ENCODE peak calls at places on chromosome X, in four cellular contexts. Z is K562, V is GM12878, B is SK-N-SH. O is an unnamed sample.

GRCh38 chrX:6024204-6024603 is 204.5 kb downstream of the NLGN4X start:
- DNase-seq in Z (no peak), V (no peak), B (no peak), O (no peak)

GRCh38 chrX:107686792-107687191 is 58.5 kb downstream of the PRPS1 start:
- DNase-seq in Z (no peak), V (no peak), B (no peak), O (no peak)

GRCh38 chrX:123475068-123475724 is 257.7 kb downstream of the THOC2 start:
- DNase-seq in Z (no peak), V (no peak), B (no peak), O (no peak)

GRCh38 chrX:107537815-107538214 is 88.4 kb downstream of the FRMPD3 start:
- DNase-seq in Z (peak), V (no peak), B (peak), O (no peak)

GRCh38 chrX:87517571-87518141 is at the start of gene KLHL4:
- DNase-seq in Z (no peak), V (no peak), B (no peak), O (peak)

GRCh38 chrX:118420462-118420861 is 74.6 kb downstream of the WDR44 start:
- DNase-seq in Z (no peak), V (no peak), B (no peak), O (no peak)

GRCh38 chrX:144946696-144947095 is 300.6 kb upstream of the SPANXN1 start:
- DNase-seq in Z (no peak), V (no peak), B (no peak), O (no peak)

GRCh38 chrX:65894138-65894537 is 145.7 kb downstream of the VSIG4 start:
- DNase-seq in Z (no peak), V (no peak), B (no peak), O (no peak)

GRCh38 chrX:121641560-121641959 is 594.1 kb downstream of the GLUD2 start:
- DNase-seq in Z (no peak), V (no peak), B (no peak), O (no peak)

GRCh38 chrX:285076-285677 is 4.0 kb downstream of the PLCXD1 start:
- DNase-seq in Z (no peak), V (no peak), B (no peak), O (no peak)

GRCh38 chrX:49919617-49920016 is 2.8 kb upstream of the CLCN5 start:
- DNase-seq in Z (peak), V (no peak), B (peak), O (no peak)

GRCh38 chrX:135484636-135485289 is 35.7 kb upstream of the INTS6L start:
- DNase-seq in Z (peak), V (no peak), B (peak), O (no peak)

GRCh38 chrX:41559662-41560061 is 112.5 kb downstream of the NYX start:
- DNase-seq in Z (peak), V (no peak), B (no peak), O (no peak)

GRCh38 chrX:111447298-111447697 is 35.3 kb upstream of the DCX start:
- DNase-seq in Z (peak), V (no peak), B (peak), O (no peak)

GRCh38 chrX:137263374-137263773 is 229.6 kb upstream of the GPR101 start:
- DNase-seq in Z (no peak), V (no peak), B (no peak), O (no peak)

GRCh38 chrX:53939127-53939526 is 105.1 kb downstream of the PHF8 start:
- DNase-seq in Z (no peak), V (no peak), B (no peak), O (no peak)

GRCh38 chrX:19350831-19351447 is 7.2 kb downstream of the PDHA1 start:
- DNase-seq in Z (no peak), V (no peak), B (no peak), O (no peak)

GRCh38 chrX:112636288-112636687 is 43.5 kb downstream of the LHFPL1 start:
- DNase-seq in Z (no peak), V (no peak), B (no peak), O (no peak)

GRCh38 chrX:2572740-2573139 is 72.0 kb upstream of the DHRSX start:
- DNase-seq in Z (no peak), V (no peak), B (no peak), O (no peak)

GRCh38 chrX:155247497-155247896 is 16.8 kb downstream of the RAB39B start:
- DNase-seq in Z (no peak), V (no peak), B (no peak), O (no peak)

GRCh38 chrX:17860179-17860780 is 818 bp downstream of the RAI2 start:
- DNase-seq in Z (no peak), V (no peak), B (peak), O (peak)

GRCh38 chrX:64152857-64153256 is 52.7 kb downstream of the AMER1 start:
- DNase-seq in Z (no peak), V (no peak), B (no peak), O (peak)

GRCh38 chrX:118117069-118117405 is 427 bp upstream of the KLHL13 start:
- DNase-seq in Z (no peak), V (no peak), B (no peak), O (no peak)

GRCh38 chrX:31268359-31268758 is 196.5 kb upstream of the FTHL17 start:
- DNase-seq in Z (no peak), V (no peak), B (no peak), O (no peak)

GRCh38 chrX:80879143-80879542 is 69.5 kb upstream of the BRWD3 start:
- DNase-seq in Z (no peak), V (no peak), B (no peak), O (no peak)

GRCh38 chrX:1657367-1658082 is 42.7 kb downstream of the ASMT start:
- DNase-seq in Z (no peak), V (peak), B (no peak), O (no peak)

GRCh38 chrX:106935175-106935574 is 15.0 kb downstream of the CLDN2 start:
- DNase-seq in Z (no peak), V (no peak), B (no peak), O (no peak)

GRCh38 chrX:141180851-141181250 is 3.9 kb upstream of the LDOC1 start:
- DNase-seq in Z (no peak), V (no peak), B (no peak), O (no peak)

GRCh38 chrX:13597928-13598327 is 28.5 kb downstream of the EGFL6 start:
- DNase-seq in Z (no peak), V (no peak), B (no peak), O (no peak)
- TF ChIP-seq NRF1 in Z (no peak), V (no peak), B (no peak), O (no peak)

DNA sequence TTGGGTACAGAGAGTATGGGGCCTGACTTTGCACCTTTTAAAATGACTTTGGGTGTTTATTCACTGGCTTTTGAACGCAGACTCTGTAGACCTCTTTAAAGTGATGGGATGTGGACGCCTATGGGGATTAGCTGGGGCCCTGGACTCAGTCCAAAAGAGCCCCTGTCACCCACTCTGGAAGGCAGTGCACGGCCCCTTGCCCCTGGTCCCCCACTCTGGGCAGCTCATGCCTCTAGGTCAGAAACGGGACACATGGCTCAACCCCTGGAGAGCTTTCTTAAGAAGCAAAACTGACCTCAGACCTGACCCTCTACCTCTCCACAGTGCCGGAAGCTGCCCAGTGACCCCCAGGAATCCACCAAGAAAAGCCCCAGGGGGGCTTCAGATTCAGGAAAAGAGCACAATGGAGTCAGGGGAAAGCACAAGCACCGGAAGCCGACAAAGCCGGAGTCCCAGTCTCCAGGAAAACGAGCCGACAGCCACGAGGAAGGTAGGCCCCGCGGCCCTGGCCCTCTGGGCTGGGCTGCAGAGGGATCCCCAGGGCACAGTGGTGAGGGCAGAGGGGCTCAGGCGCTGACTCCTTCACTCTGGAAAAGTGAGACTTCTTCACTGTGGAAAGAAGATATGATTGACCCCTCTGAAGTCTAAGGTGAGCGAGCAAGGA is 38.4 kb downstream of the BCORL1 start:
- DNase-seq in Z (no peak), V (no peak), B (no peak), O (no peak)
- TF ChIP-seq NRF1 in Z (no peak), V (no peak), B (no peak), O (no peak)

GRCh38 chrX:39767446-39767845 is 330.3 kb downstream of the BCOR start:
- DNase-seq in Z (no peak), V (no peak), B (no peak), O (no peak)
- TF ChIP-seq NRF1 in Z (no peak), V (no peak), B (no peak), O (no peak)

GRCh38 chrX:72245461-72246089 is 6.7 kb upstream of the ERCC6L start:
- DNase-seq in Z (peak), V (no peak), B (peak), O (peak)

GRCh38 chrX:72243472-72243871 is 4.6 kb upstream of the ERCC6L start:
- DNase-seq in Z (no peak), V (no peak), B (no peak), O (no peak)

DNA sequence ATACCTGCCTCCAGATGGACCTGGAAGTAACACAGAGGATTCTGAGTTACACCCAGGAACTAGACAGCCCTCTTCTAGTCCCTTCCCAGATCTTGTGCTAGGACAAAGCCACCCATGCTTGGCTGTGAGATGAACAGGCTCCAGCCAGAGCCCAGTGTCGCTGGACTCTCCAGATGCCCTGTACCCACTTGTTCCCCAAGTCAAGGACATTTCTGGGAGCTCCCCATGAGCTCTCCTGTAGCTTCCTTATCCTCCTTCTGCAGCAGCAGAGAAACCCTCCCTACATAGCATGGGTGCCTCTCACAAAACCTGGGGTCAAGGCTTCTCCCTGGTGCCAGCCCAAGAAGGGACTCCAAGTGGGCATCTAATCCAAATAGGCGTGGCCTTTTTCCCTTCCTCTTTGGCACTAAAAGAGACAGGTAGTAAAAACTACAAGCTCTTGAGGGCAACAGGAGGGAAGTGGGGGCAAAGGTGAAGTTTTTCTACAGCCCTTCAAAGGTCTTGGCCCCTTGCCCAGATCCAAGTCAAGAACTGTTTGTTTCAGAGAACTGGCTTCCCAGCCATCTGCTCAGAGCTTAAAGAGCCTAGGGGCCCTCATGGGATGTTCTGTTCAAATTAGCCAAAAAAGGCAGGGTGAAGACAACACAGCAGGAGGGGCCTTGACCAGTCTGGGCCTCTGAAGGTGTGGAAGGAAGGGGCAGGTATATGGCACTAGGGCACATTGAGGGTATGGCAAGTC is 8.5 kb upstream of the ERCC6L start:
- DNase-seq in Z (no peak), V (no peak), B (no peak), O (no peak)
- TF ChIP-seq NRF1 in Z (no peak), V (no peak), B (no peak), O (no peak)

DNA sequence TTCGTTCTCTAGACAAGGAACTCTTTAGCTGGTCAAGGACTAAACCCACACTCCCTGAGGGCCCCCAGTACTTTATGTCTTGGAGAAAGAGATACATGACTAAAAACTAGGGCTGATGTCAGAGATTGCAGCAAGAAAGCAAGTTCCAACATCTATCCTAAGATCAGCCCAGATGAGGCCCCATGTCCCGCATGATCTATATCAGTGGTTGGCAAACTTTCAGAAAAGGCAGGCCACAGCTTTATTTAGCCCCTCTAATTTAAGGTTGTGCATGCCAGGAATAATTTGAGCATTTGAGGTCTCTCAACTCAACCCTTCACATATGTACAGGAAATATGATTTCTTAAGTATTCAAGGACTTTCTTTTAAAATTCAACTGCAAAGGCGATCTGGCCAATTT is 44.1 kb upstream of the FRMD7 start:
- DNase-seq in Z (no peak), V (no peak), B (no peak), O (no peak)
- TF ChIP-seq NRF1 in Z (no peak), V (no peak), B (no peak), O (no peak)

GRCh38 chrX:97057349-97057909 is 173.7 kb downstream of the RPA4 start:
- DNase-seq in Z (no peak), V (no peak), B (no peak), O (no peak)
- TF ChIP-seq NRF1 in Z (no peak), V (no peak), B (no peak), O (no peak)

O was measured in H1.